ENCODE peak calls at places on chromosomes 4 and X, in five cellular contexts. One of them, this sample, is unnamed. For H3K27me3, H3K36me3 and H3K9me3, the result is how much of the 10 kb centered on the place peaks cover.

GRCh38 chr4:102665527-102665926 is 95.2 kb downstream of the MANBA start:
- DNase-seq in Karpas-422: no peak
- DNase-seq in gastrocnemius medialis: no peak
- DNase-seq in SK-N-SH: no peak
- DNase-seq in SJSA1: no peak
- DNase-seq in this sample: no peak

GRCh38 chr4:103099691-103100392 is at the start of gene BDH2:
- DNase-seq in SJSA1: peak
- DNase-seq in gastrocnemius medialis: peak
- DNase-seq in Karpas-422: peak
- DNase-seq in SK-N-SH: peak
- DNase-seq in this sample: peak

GRCh38 chr4:173370130-173370476 is 651 bp upstream of the SAP30 start:
- DNase-seq in Karpas-422: peak
- DNase-seq in SJSA1: no peak
- DNase-seq in gastrocnemius medialis: peak
- DNase-seq in SK-N-SH: peak
- DNase-seq in this sample: peak

GRCh38 chr4:174154455-174154854 is 129.0 kb downstream of the FBXO8 start:
- DNase-seq in Karpas-422: no peak
- DNase-seq in SJSA1: peak
- DNase-seq in SK-N-SH: no peak
- DNase-seq in gastrocnemius medialis: no peak
- DNase-seq in this sample: peak

GRCh38 chr4:172691552-172691951 is 477.1 kb upstream of the GALNT7 start:
- DNase-seq in gastrocnemius medialis: no peak
- DNase-seq in SK-N-SH: no peak
- DNase-seq in SJSA1: no peak
- DNase-seq in Karpas-422: no peak
- DNase-seq in this sample: no peak

GRCh38 chr4:183186803-183187202 is 87.7 kb downstream of the WWC2 start:
- DNase-seq in SJSA1: no peak
- DNase-seq in SK-N-SH: no peak
- DNase-seq in Karpas-422: no peak
- DNase-seq in gastrocnemius medialis: no peak
- DNase-seq in this sample: no peak

GRCh38 chr4:124334119-124334518 is 378.4 kb downstream of the ANKRD50 start:
- DNase-seq in SK-N-SH: peak
- DNase-seq in Karpas-422: peak
- DNase-seq in gastrocnemius medialis: no peak
- DNase-seq in SJSA1: peak
- DNase-seq in this sample: no peak

GRCh38 chr4:186792994-186793393 is 69.3 kb upstream of the FAT1 start:
- DNase-seq in gastrocnemius medialis: no peak
- DNase-seq in Karpas-422: no peak
- DNase-seq in SJSA1: no peak
- DNase-seq in SK-N-SH: no peak
- DNase-seq in this sample: peak

GRCh38 chrX:28757290-28757689 is 170.0 kb downstream of the IL1RAPL1 start:
- DNase-seq in SK-N-SH: no peak
- DNase-seq in SJSA1: no peak
- DNase-seq in Karpas-422: no peak
- DNase-seq in gastrocnemius medialis: no peak
- DNase-seq in this sample: no peak

GRCh38 chr4:7342223-7342576 is 92.5 kb downstream of the PSAPL1 start:
- DNase-seq in Karpas-422: no peak
- DNase-seq in SK-N-SH: no peak
- DNase-seq in gastrocnemius medialis: no peak
- DNase-seq in SJSA1: no peak
- DNase-seq in this sample: no peak

GRCh38 chr4:96164814-96165351 is 325.0 kb downstream of the PDHA2 start:
- DNase-seq in Karpas-422: no peak
- DNase-seq in gastrocnemius medialis: no peak
- DNase-seq in SK-N-SH: no peak
- DNase-seq in SJSA1: peak
- DNase-seq in this sample: peak

GRCh38 chr4:123506311-123506685 is 109.7 kb downstream of the SPRY1 start:
- DNase-seq in gastrocnemius medialis: no peak
- DNase-seq in Karpas-422: no peak
- DNase-seq in SJSA1: no peak
- DNase-seq in SK-N-SH: no peak
- DNase-seq in this sample: no peak

GRCh38 chr4:152970102-152970820 is 34.1 kb downstream of the FHDC1 start:
- DNase-seq in Karpas-422: no peak
- DNase-seq in SJSA1: peak
- DNase-seq in SK-N-SH: no peak
- DNase-seq in gastrocnemius medialis: no peak
- DNase-seq in this sample: no peak

GRCh38 chr4:40020221-40020620 is 36.4 kb upstream of the N4BP2 start:
- DNase-seq in SJSA1: no peak
- DNase-seq in gastrocnemius medialis: no peak
- DNase-seq in SK-N-SH: no peak
- DNase-seq in Karpas-422: no peak
- DNase-seq in this sample: no peak

GRCh38 chr4:153067376-153067775 is 131.3 kb downstream of the FHDC1 start:
- DNase-seq in SK-N-SH: no peak
- DNase-seq in SJSA1: peak
- DNase-seq in gastrocnemius medialis: no peak
- DNase-seq in Karpas-422: no peak
- DNase-seq in this sample: no peak

GRCh38 chr4:113435893-113436292 is 325.6 kb downstream of the CAMK2D start:
- DNase-seq in gastrocnemius medialis: no peak
- DNase-seq in SK-N-SH: no peak
- DNase-seq in Karpas-422: peak
- DNase-seq in SJSA1: peak
- DNase-seq in this sample: peak

GRCh38 chrX:9957743-9958142 is 9.4 kb upstream of the CLDN34 start:
- DNase-seq in gastrocnemius medialis: no peak
- DNase-seq in SK-N-SH: no peak
- DNase-seq in Karpas-422: no peak
- DNase-seq in SJSA1: no peak
- DNase-seq in this sample: no peak

GRCh38 chr4:76489799-76490176 is 54.8 kb downstream of the SHROOM3 start:
- DNase-seq in Karpas-422: no peak
- DNase-seq in SJSA1: no peak
- DNase-seq in SK-N-SH: no peak
- DNase-seq in gastrocnemius medialis: no peak
- DNase-seq in this sample: no peak

GRCh38 chr4:157911662-157912061 is 261.2 kb downstream of the GASK1B start:
- DNase-seq in SJSA1: no peak
- DNase-seq in Karpas-422: no peak
- DNase-seq in gastrocnemius medialis: no peak
- DNase-seq in SK-N-SH: no peak
- DNase-seq in this sample: no peak

GRCh38 chr4:6444587-6444986 is 27.8 kb downstream of the PPP2R2C start:
- DNase-seq in SJSA1: no peak
- DNase-seq in Karpas-422: no peak
- DNase-seq in SK-N-SH: no peak
- DNase-seq in gastrocnemius medialis: no peak
- DNase-seq in this sample: no peak

GRCh38 chr4:7266525-7267292 is 74.4 kb downstream of the SORCS2 start:
- DNase-seq in SK-N-SH: no peak
- DNase-seq in SJSA1: peak
- DNase-seq in gastrocnemius medialis: no peak
- DNase-seq in Karpas-422: no peak
- DNase-seq in this sample: peak

GRCh38 chr4:141395246-141395830 is 174.6 kb downstream of the ZNF330 start:
- DNase-seq in gastrocnemius medialis: no peak
- DNase-seq in SJSA1: no peak
- DNase-seq in Karpas-422: no peak
- DNase-seq in SK-N-SH: no peak
- DNase-seq in this sample: no peak

GRCh38 chr4:16043820-16044554 is 39.8 kb downstream of the PROM1 start:
- DNase-seq in Karpas-422: no peak
- DNase-seq in SK-N-SH: no peak
- DNase-seq in SJSA1: no peak
- DNase-seq in gastrocnemius medialis: no peak
- DNase-seq in this sample: no peak

GRCh38 chrX:47878198-47878597 is 41.5 kb downstream of the ZNF81 start:
- DNase-seq in gastrocnemius medialis: no peak
- DNase-seq in SK-N-SH: no peak
- DNase-seq in SJSA1: no peak
- DNase-seq in Karpas-422: no peak
- DNase-seq in this sample: no peak

DNA sequence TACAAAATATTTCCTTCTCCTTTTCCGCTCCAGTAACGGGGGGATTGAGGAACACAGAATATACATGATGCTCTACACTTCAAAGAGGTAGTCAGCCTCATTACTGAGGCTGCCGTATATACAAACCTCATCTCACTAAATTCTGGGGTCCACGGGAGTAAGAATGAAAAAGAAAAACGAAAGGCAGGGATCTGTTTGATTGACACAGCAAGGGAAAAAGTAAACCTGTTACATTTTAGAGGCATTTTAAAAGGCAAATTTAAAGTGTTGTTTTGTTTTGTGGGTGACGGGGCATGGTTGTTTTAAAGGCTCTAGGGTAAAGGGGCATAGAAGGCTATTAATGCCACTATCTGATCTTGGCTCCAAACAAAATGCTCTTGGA is 2.9 kb upstream of the PCDH10 start:
- DNase-seq in gastrocnemius medialis: no peak
- DNase-seq in Karpas-422: no peak
- DNase-seq in SJSA1: no peak
- DNase-seq in SK-N-SH: no peak
- DNase-seq in this sample: no peak
- H3K27me3 ChIP-seq in gastrocnemius medialis: half or more
- H3K27me3 ChIP-seq in Karpas-422: under half
- H3K27me3 ChIP-seq in SJSA1: under half
- H3K27me3 ChIP-seq in SK-N-SH: half or more
- H3K27me3 ChIP-seq in this sample: under half

GRCh38 chrX:2226906-2227656 is 273.7 kb downstream of the DHRSX start:
- DNase-seq in SJSA1: no peak
- DNase-seq in Karpas-422: no peak
- DNase-seq in gastrocnemius medialis: no peak
- DNase-seq in SK-N-SH: no peak
- DNase-seq in this sample: no peak

GRCh38 chrX:2228466-2228865 is 272.3 kb downstream of the DHRSX start:
- DNase-seq in gastrocnemius medialis: no peak
- DNase-seq in SK-N-SH: no peak
- DNase-seq in Karpas-422: no peak
- DNase-seq in SJSA1: no peak
- DNase-seq in this sample: no peak

GRCh38 chrX:2224597-2225235 is 276.1 kb downstream of the DHRSX start:
- DNase-seq in Karpas-422: no peak
- DNase-seq in gastrocnemius medialis: no peak
- DNase-seq in SJSA1: no peak
- DNase-seq in SK-N-SH: no peak
- DNase-seq in this sample: no peak

GRCh38 chrX:2224141-2224540 is 276.6 kb downstream of the DHRSX start:
- DNase-seq in Karpas-422: no peak
- DNase-seq in SK-N-SH: no peak
- DNase-seq in gastrocnemius medialis: no peak
- DNase-seq in SJSA1: no peak
- DNase-seq in this sample: no peak

GRCh38 chrX:2226182-2226581 is 274.6 kb downstream of the DHRSX start:
- DNase-seq in SK-N-SH: no peak
- DNase-seq in Karpas-422: no peak
- DNase-seq in SJSA1: no peak
- DNase-seq in gastrocnemius medialis: no peak
- DNase-seq in this sample: no peak
- H3K36me3 ChIP-seq in SK-N-SH: under half
- H3K36me3 ChIP-seq in Karpas-422: under half
- H3K36me3 ChIP-seq in SJSA1: under half
- H3K36me3 ChIP-seq in gastrocnemius medialis: under half
- H3K36me3 ChIP-seq in this sample: under half

GRCh38 chr4:38950159-38950558 is 82.0 kb downstream of the TMEM156 start:
- DNase-seq in gastrocnemius medialis: no peak
- DNase-seq in Karpas-422: no peak
- DNase-seq in SK-N-SH: no peak
- DNase-seq in SJSA1: no peak
- DNase-seq in this sample: no peak

GRCh38 chr4:38951598-38951997 is 80.6 kb downstream of the TMEM156 start:
- DNase-seq in gastrocnemius medialis: no peak
- DNase-seq in SJSA1: no peak
- DNase-seq in SK-N-SH: no peak
- DNase-seq in Karpas-422: no peak
- DNase-seq in this sample: no peak

GRCh38 chr4:38948551-38948950 is 80.9 kb downstream of the FAM114A1 start:
- DNase-seq in gastrocnemius medialis: peak
- DNase-seq in SK-N-SH: no peak
- DNase-seq in SJSA1: peak
- DNase-seq in Karpas-422: no peak
- DNase-seq in this sample: peak

GRCh38 chr4:38949416-38950051 is 81.9 kb downstream of the FAM114A1 start:
- DNase-seq in Karpas-422: no peak
- DNase-seq in gastrocnemius medialis: no peak
- DNase-seq in SJSA1: peak
- DNase-seq in SK-N-SH: no peak
- DNase-seq in this sample: peak

GRCh38 chr4:38950734-38951133 is 81.5 kb downstream of the TMEM156 start:
- DNase-seq in SJSA1: no peak
- DNase-seq in Karpas-422: no peak
- DNase-seq in SK-N-SH: no peak
- DNase-seq in gastrocnemius medialis: no peak
- DNase-seq in this sample: no peak
- H3K9me3 ChIP-seq in SJSA1: under half
- H3K9me3 ChIP-seq in Karpas-422: under half
- H3K9me3 ChIP-seq in SK-N-SH: under half
- H3K9me3 ChIP-seq in gastrocnemius medialis: under half
- H3K9me3 ChIP-seq in this sample: under half

GRCh38 chr4:2501034-2501594 is 32.2 kb downstream of the RNF4 start:
- DNase-seq in SJSA1: no peak
- DNase-seq in gastrocnemius medialis: peak
- DNase-seq in Karpas-422: no peak
- DNase-seq in SK-N-SH: no peak
- DNase-seq in this sample: no peak
- H3K27me3 ChIP-seq in SJSA1: under half
- H3K27me3 ChIP-seq in gastrocnemius medialis: under half
- H3K27me3 ChIP-seq in Karpas-422: under half
- H3K27me3 ChIP-seq in SK-N-SH: under half
- H3K27me3 ChIP-seq in this sample: under half